ENCODE peak calls at places on chromosomes 11 and 22, in six cellular contexts. A is fibroblast of mammary gland; X is hepatocyte; D is K562; Q is lower lobe of right lung; N is CD4-positive, alpha-beta T cell. H is an unnamed sample.

GRCh38 chr22:44461614-44462013 is 36.4 kb downstream of the RTL6 start:
- DNase-seq in A (no peak), D (no peak), N (no peak), Q (no peak), X (no peak), H (no peak)

GRCh38 chr11:126480015-126480409 is 124.5 kb downstream of the ST3GAL4 start:
- DNase-seq in Q (no peak), N (no peak), D (no peak), X (no peak), A (no peak), H (no peak)

GRCh38 chr11:839875-840617 is 2.3 kb downstream of the POLR2L start:
- DNase-seq in D (no peak), Q (no peak), N (no peak), A (no peak), X (no peak), H (no peak)

GRCh38 chr22:20509344-20510047 is 2.1 kb downstream of the MED15 start:
- DNase-seq in A (peak), D (peak), N (no peak), Q (peak), X (peak), H (peak)

GRCh38 chr11:119309411-119309810 is 7.5 kb downstream of the MCAM start:
- DNase-seq in X (no peak), N (no peak), Q (no peak), A (no peak), D (no peak), H (no peak)

GRCh38 chr11:66363805-66364535 is 7.6 kb downstream of the SLC29A2 start:
- DNase-seq in X (peak), A (peak), D (peak), N (peak), Q (peak), H (no peak)

GRCh38 chr22:42500164-42500835 is 19.3 kb downstream of the RRP7A start:
- DNase-seq in Q (peak), D (peak), X (peak), N (peak), A (peak), H (peak)

GRCh38 chr22:20524004-20524481 is 16.6 kb downstream of the MED15 start:
- DNase-seq in A (no peak), D (peak), N (no peak), X (no peak), Q (no peak), H (no peak)

GRCh38 chr22:21448627-21449416 is 18.4 kb upstream of the TMEM191C start:
- DNase-seq in A (no peak), D (no peak), Q (peak), N (no peak), X (no peak), H (no peak)

GRCh38 chr11:1773131-1773510 is 9.4 kb upstream of the CTSD start:
- DNase-seq in D (no peak), A (no peak), N (no peak), Q (no peak), X (no peak), H (no peak)

GRCh38 chr11:47234669-47235075 is 13.9 kb downstream of the ACP2 start:
- DNase-seq in X (no peak), D (no peak), N (peak), A (peak), Q (peak), H (no peak)

GRCh38 chr11:66529655-66530054 is 16.2 kb downstream of the ZDHHC24 start:
- DNase-seq in D (no peak), N (no peak), X (no peak), Q (no peak), A (no peak), H (no peak)

GRCh38 chr11:7514099-7514725 is 413 bp downstream of the PPFIBP2 start:
- DNase-seq in D (no peak), X (peak), N (no peak), A (no peak), Q (peak), H (no peak)

GRCh38 chr22:35319244-35319985 is 19.7 kb downstream of the TOM1 start:
- DNase-seq in N (no peak), Q (no peak), A (no peak), X (no peak), D (no peak), H (no peak)

GRCh38 chr22:33656808-33657628 is 263.3 kb downstream of the LARGE1 start:
- DNase-seq in Q (no peak), X (no peak), A (peak), N (no peak), D (no peak), H (no peak)

GRCh38 chr11:116458546-116458945 is 314.2 kb downstream of the BUD13 start:
- DNase-seq in D (no peak), Q (no peak), X (no peak), N (no peak), A (no peak), H (no peak)

GRCh38 chr22:19678949-19679348 is 35.4 kb upstream of the SEPTIN5 start:
- DNase-seq in Q (no peak), A (no peak), N (no peak), D (no peak), X (no peak), H (no peak)

GRCh38 chr11:68071281-68072048 is 32.6 kb downstream of the TCIRG1 start:
- DNase-seq in N (no peak), X (no peak), Q (no peak), D (no peak), A (no peak), H (no peak)

GRCh38 chr11:113994077-113994954 is 19.4 kb downstream of the HTR3A start:
- DNase-seq in D (peak), A (no peak), N (peak), Q (no peak), X (peak), H (no peak)

GRCh38 chr11:45993438-45994064 is 71.1 kb downstream of the LARGE2 start:
- DNase-seq in A (peak), Q (no peak), D (peak), X (peak), N (no peak), H (no peak)

GRCh38 chr11:73969991-73970800 is 12.4 kb downstream of the UCP2 start:
- DNase-seq in A (no peak), D (peak), Q (peak), X (no peak), N (no peak), H (no peak)

GRCh38 chr11:7703785-7704184 is 2.5 kb downstream of the OVCH2 start:
- DNase-seq in Q (no peak), D (no peak), N (no peak), A (no peak), X (no peak), H (no peak)

GRCh38 chr11:44977493-44977984 is 26.9 kb upstream of the TP53I11 start:
- DNase-seq in D (no peak), Q (no peak), N (no peak), X (no peak), A (no peak), H (no peak)

GRCh38 chr11:126140106-126140931 is 71.1 kb downstream of the RPUSD4 start:
- DNase-seq in X (no peak), N (no peak), D (no peak), A (no peak), Q (no peak), H (no peak)

GRCh38 chr11:100929377-100929776 is 200.2 kb downstream of the PGR start:
- DNase-seq in Q (no peak), N (no peak), A (peak), D (no peak), X (no peak), H (no peak)

GRCh38 chr11:57568330-57568766 is 876 bp upstream of the UBE2L6 start:
- DNase-seq in X (peak), Q (no peak), N (peak), D (no peak), A (peak), H (peak)

GRCh38 chr11:117144477-117145392 is 648 bp downstream of the PAFAH1B2 start:
- DNase-seq in N (no peak), X (peak), D (peak), A (peak), Q (peak), H (peak)

GRCh38 chr22:36077261-36077660 is 48.6 kb upstream of the RBFOX2 start:
- DNase-seq in Q (no peak), X (no peak), N (no peak), D (no peak), A (peak), H (no peak)

GRCh38 chr11:26088391-26088790 is 243.5 kb upstream of the ANO3 start:
- DNase-seq in D (no peak), N (no peak), Q (no peak), A (peak), X (no peak), H (no peak)

GRCh38 chr11:69637956-69638871 is 2.7 kb upstream of the CCND1 start:
- DNase-seq in X (peak), N (no peak), D (no peak), Q (peak), A (peak), H (no peak)

GRCh38 chr11:46363455-46363920 is 16.2 kb downstream of the DGKZ start:
- DNase-seq in N (no peak), D (no peak), Q (no peak), A (peak), X (no peak), H (peak)

GRCh38 chr22:22552630-22553029 is 6.4 kb downstream of the PRAME start:
- DNase-seq in X (no peak), A (no peak), Q (no peak), D (peak), N (no peak), H (no peak)

GRCh38 chr11:73760066-73760679 is 701 bp downstream of the RAB6A start:
- DNase-seq in N (no peak), X (peak), A (peak), Q (peak), D (peak), H (peak)

GRCh38 chr11:108483163-108483562 is 15.0 kb downstream of the POGLUT3 start:
- DNase-seq in Q (no peak), N (no peak), D (no peak), A (peak), X (no peak), H (no peak)

GRCh38 chr11:45607995-45608394 is 57.4 kb downstream of the CHST1 start:
- DNase-seq in D (no peak), A (peak), X (no peak), N (no peak), Q (no peak), H (peak)

GRCh38 chr11:45106006-45106405 is 40.4 kb upstream of the PRDM11 start:
- DNase-seq in N (no peak), X (peak), A (no peak), Q (no peak), D (no peak), H (peak)

GRCh38 chr11:326842-327580 is 6.4 kb upstream of the IFITM3 start:
- DNase-seq in D (peak), Q (peak), X (peak), N (no peak), A (peak), H (peak)

GRCh38 chr11:19921976-19922688 is 209.5 kb downstream of the NAV2 start:
- DNase-seq in A (no peak), D (no peak), N (no peak), X (no peak), Q (no peak), H (no peak)

GRCh38 chr11:24086921-24087320 is 409.9 kb upstream of the LUZP2 start:
- DNase-seq in Q (no peak), A (no peak), D (no peak), X (no peak), N (no peak), H (no peak)

GRCh38 chr11:70103256-70103975 is 25.3 kb downstream of the ANO1 start:
- DNase-seq in N (no peak), D (no peak), Q (no peak), X (no peak), A (no peak), H (no peak)

GRCh38 chr11:121106812-121107211 is 5.8 kb downstream of the TECTA start:
- DNase-seq in A (no peak), X (no peak), D (no peak), N (no peak), Q (no peak), H (no peak)

GRCh38 chr11:121105063-121105480 is 4.0 kb downstream of the TECTA start:
- DNase-seq in A (peak), X (no peak), D (no peak), Q (no peak), N (no peak), H (peak)

GRCh38 chr11:121105851-121106250 is 4.8 kb downstream of the TECTA start:
- DNase-seq in N (no peak), Q (no peak), X (no peak), A (no peak), D (no peak), H (no peak)

GRCh38 chr11:121100943-121101342 is at the start of gene TECTA:
- DNase-seq in A (no peak), X (no peak), N (no peak), Q (no peak), D (no peak), H (no peak)

DNA sequence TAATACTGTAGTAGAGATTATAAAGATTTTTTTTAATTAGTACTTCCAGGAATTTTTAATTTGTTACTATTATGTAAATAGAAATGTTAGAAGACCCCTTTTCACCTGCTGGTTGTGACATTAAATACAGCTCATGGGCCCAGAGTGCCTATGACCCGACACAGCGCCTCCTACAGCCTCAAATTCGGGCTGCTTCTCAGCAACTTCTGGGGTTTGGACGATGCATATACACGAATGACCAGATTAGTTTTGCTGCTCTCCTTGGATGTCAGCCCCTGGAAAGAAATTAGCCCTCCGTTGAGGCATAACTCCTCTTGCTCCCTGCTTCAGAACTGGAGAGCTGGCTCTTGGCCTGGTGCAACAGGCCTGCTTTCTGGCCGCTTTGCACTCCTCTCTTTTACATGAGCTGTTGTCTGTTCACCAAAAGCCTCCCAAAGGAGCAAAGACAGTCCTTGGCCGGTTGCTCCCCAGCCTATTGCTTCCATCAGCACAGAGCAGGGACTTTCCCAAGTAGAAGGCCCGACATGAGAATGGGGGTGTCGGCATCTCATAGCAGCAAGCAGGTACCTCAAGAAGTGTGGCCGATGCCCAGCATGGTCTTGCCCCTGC is 3.3 kb downstream of the TECTA start:
- DNase-seq in D (peak), X (no peak), A (no peak), N (no peak), Q (no peak), H (no peak)
- TF ChIP-seq CTCF in D (peak), X (no peak), A (peak), N (no peak), Q (no peak), H (peak)

GRCh38 chr22:39024923-39025322 is 4.0 kb downstream of the APOBEC3D start:
- DNase-seq in A (no peak), D (no peak), X (no peak), N (no peak), Q (no peak), H (no peak)
- TF ChIP-seq CTCF in A (no peak), D (no peak), X (no peak), N (no peak), Q (no peak), H (no peak)

GRCh38 chr11:36149538-36150242 is 139.5 kb downstream of the COMMD9 start:
- DNase-seq in A (peak), Q (peak), N (no peak), X (peak), D (peak), H (peak)
- TF ChIP-seq CTCF in A (peak), Q (peak), N (no peak), X (peak), D (peak), H (no peak)

DNA sequence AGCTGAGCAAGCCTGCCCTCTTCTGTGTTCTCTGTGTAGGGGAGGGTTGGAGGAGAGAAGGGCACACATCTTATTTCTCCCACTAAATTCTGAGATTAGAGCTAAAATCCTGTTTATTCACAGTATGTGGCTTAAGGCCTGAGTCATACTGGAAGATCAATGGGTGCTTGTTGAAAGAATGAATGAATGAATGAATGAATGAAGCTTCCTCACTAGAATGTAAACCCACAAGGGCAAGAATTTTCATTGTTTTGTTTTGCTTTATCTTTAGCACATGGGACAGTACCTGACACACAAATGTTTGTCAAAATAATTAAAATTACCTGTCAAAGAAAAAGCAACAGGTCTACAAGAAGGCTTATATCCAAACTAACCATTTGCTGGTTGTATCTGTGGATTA is 50.6 kb upstream of the PAK1 start:
- DNase-seq in X (no peak), N (no peak), A (no peak), Q (no peak), D (no peak), H (no peak)
- TF ChIP-seq CTCF in X (no peak), N (no peak), A (no peak), Q (no peak), D (no peak), H (no peak)

DNA sequence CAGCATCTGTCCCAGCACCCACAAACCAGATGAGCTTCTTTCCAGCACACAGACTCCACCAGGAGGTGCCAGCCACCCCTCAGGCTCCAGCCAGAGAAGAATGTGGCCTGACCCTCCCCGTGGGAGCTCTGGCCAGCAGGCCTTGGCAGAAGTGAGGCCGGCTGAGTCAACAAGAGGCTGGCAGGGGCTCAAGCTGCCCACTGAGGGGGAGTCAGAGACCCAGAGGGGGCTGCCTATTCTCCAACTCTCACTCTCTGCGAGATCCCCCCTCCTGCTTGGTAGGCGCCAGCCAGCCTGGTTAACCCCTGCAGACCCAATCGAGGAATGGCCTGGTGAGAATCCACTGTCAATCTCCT is 10.6 kb upstream of the CDC42EP1 start:
- DNase-seq in D (no peak), A (peak), Q (peak), X (peak), N (no peak), H (no peak)
- TF ChIP-seq CTCF in D (peak), A (peak), Q (peak), X (no peak), N (no peak), H (no peak)

GRCh38 chr22:39350803-39351688 is 1.3 kb downstream of the SYNGR1 start:
- DNase-seq in Q (no peak), D (no peak), X (no peak), A (no peak), N (no peak), H (no peak)

GRCh38 chr22:39349967-39350802 is at the start of gene SYNGR1:
- DNase-seq in D (peak), A (no peak), N (no peak), X (peak), Q (peak), H (no peak)

GRCh38 chr22:39348909-39349505 is 784 bp upstream of the SYNGR1 start:
- DNase-seq in A (no peak), Q (peak), D (no peak), X (peak), N (no peak), H (no peak)

GRCh38 chr22:39351689-39352214 is 2.0 kb downstream of the SYNGR1 start:
- DNase-seq in N (no peak), Q (no peak), A (peak), X (no peak), D (no peak), H (no peak)

GRCh38 chr22:39349506-39349966 is 255 bp upstream of the SYNGR1 start:
- DNase-seq in N (no peak), Q (peak), X (peak), D (peak), A (no peak), H (no peak)
- TF ChIP-seq CTCF in N (no peak), Q (no peak), X (no peak), D (no peak), A (no peak), H (no peak)

GRCh38 chr11:64085915-64086262 is 50.2 kb downstream of the FLRT1 start:
- DNase-seq in A (no peak), N (no peak), X (no peak), D (no peak), Q (no peak), H (no peak)

GRCh38 chr11:64086263-64086938 is 50.7 kb downstream of the FLRT1 start:
- DNase-seq in A (peak), N (no peak), X (peak), D (no peak), Q (no peak), H (no peak)

GRCh38 chr11:64083681-64084080 is 48.0 kb downstream of the FLRT1 start:
- DNase-seq in D (no peak), A (no peak), Q (no peak), X (no peak), N (no peak), H (no peak)

GRCh38 chr11:64084146-64084961 is 48.6 kb downstream of the FLRT1 start:
- DNase-seq in D (no peak), N (no peak), A (no peak), X (no peak), Q (no peak), H (no peak)

GRCh38 chr11:64084962-64085710 is 49.4 kb downstream of the FLRT1 start:
- DNase-seq in X (peak), N (no peak), D (no peak), A (no peak), Q (no peak), H (no peak)
- TF ChIP-seq CTCF in X (no peak), N (no peak), D (no peak), A (no peak), Q (no peak), H (no peak)

DNA sequence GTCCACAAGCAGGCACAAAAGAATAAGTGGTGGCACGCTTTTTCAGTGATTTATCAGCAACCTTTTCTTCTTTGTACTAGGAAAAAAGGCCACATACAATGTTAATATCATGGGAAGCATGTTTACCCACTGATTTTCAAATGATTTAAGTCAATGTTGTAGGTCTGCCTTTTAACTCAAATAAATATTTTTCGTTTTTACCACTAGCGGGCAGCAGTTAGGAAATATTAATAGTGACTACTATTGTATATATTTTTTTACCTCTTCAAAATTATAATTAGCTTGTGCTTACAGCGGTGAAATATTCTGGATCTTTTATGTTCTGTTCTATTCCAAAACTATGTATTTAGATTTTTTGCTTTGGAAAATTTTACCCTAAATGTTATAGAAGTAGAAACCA is 6.4 kb upstream of the SLC17A6 start:
- DNase-seq in Q (no peak), X (no peak), N (no peak), D (no peak), A (no peak), H (no peak)
- TF ChIP-seq CTCF in Q (no peak), X (peak), N (no peak), D (peak), A (peak), H (no peak)